ENCODE peak calls at places on chromosome 6, in six cellular contexts. One of them, this sample, is unnamed.

GRCh38 chr6:51542466-51542865 is 544.9 kb downstream of the PKHD1 start:
- DNase-seq in IMR-90: no peak
- DNase-seq in H9: no peak
- DNase-seq in fibroblast of villous mesenchyme: no peak
- DNase-seq in H1: no peak
- DNase-seq in cardiac muscle cell: no peak
- DNase-seq in this sample: no peak

GRCh38 chr6:129440691-129441090 is 269.3 kb downstream of the ARHGAP18 start:
- DNase-seq in IMR-90: peak; percentile 20
- DNase-seq in H9: peak; percentile 34
- DNase-seq in fibroblast of villous mesenchyme: no peak
- DNase-seq in H1: no peak
- DNase-seq in cardiac muscle cell: peak; percentile 26
- DNase-seq in this sample: no peak

GRCh38 chr6:53878808-53879207 is 84.0 kb downstream of the LRRC1 start:
- DNase-seq in IMR-90: no peak
- DNase-seq in H9: no peak
- DNase-seq in fibroblast of villous mesenchyme: no peak
- DNase-seq in H1: no peak
- DNase-seq in cardiac muscle cell: no peak
- DNase-seq in this sample: no peak

GRCh38 chr6:5672581-5673011 is 334.1 kb downstream of the NRN1 start:
- DNase-seq in IMR-90: peak; percentile 90
- DNase-seq in H9: peak; percentile 36
- DNase-seq in fibroblast of villous mesenchyme: peak; percentile 81
- DNase-seq in H1: no peak
- DNase-seq in cardiac muscle cell: peak; percentile 77
- DNase-seq in this sample: no peak

GRCh38 chr6:151325075-151326050 is 66.0 kb downstream of the ZBTB2 start:
- DNase-seq in IMR-90: peak; percentile 73
- DNase-seq in H9: peak; percentile 55
- DNase-seq in fibroblast of villous mesenchyme: peak; percentile 71
- DNase-seq in H1: no peak
- DNase-seq in cardiac muscle cell: peak; percentile 74
- DNase-seq in this sample: no peak

GRCh38 chr6:110295451-110296145 is 62.6 kb downstream of the METTL24 start:
- DNase-seq in IMR-90: no peak
- DNase-seq in H9: no peak
- DNase-seq in fibroblast of villous mesenchyme: no peak
- DNase-seq in H1: no peak
- DNase-seq in cardiac muscle cell: no peak
- DNase-seq in this sample: no peak

GRCh38 chr6:11143394-11144371 is 32.2 kb upstream of the ERVFRD-1 start:
- DNase-seq in IMR-90: peak; percentile 92
- DNase-seq in H9: no peak
- DNase-seq in fibroblast of villous mesenchyme: peak; percentile 96
- DNase-seq in H1: no peak
- DNase-seq in cardiac muscle cell: peak; percentile 93
- DNase-seq in this sample: no peak

GRCh38 chr6:40349092-40349491 is 238.1 kb downstream of the LRFN2 start:
- DNase-seq in IMR-90: no peak
- DNase-seq in H9: peak; percentile 27
- DNase-seq in fibroblast of villous mesenchyme: peak; percentile 24
- DNase-seq in H1: no peak
- DNase-seq in cardiac muscle cell: peak; percentile 59
- DNase-seq in this sample: no peak

GRCh38 chr6:121510568-121511177 is 75.2 kb downstream of the GJA1 start:
- DNase-seq in IMR-90: peak; percentile 26
- DNase-seq in H9: no peak
- DNase-seq in fibroblast of villous mesenchyme: no peak
- DNase-seq in H1: no peak
- DNase-seq in cardiac muscle cell: peak; percentile 32
- DNase-seq in this sample: no peak

GRCh38 chr6:119671105-119671504 is 321.5 kb upstream of the MAN1A1 start:
- DNase-seq in IMR-90: no peak
- DNase-seq in H9: peak; percentile 24
- DNase-seq in fibroblast of villous mesenchyme: no peak
- DNase-seq in H1: no peak
- DNase-seq in cardiac muscle cell: no peak
- DNase-seq in this sample: no peak

GRCh38 chr6:130150906-130151305 is 71.8 kb downstream of the SAMD3 start:
- DNase-seq in IMR-90: no peak
- DNase-seq in H9: no peak
- DNase-seq in fibroblast of villous mesenchyme: no peak
- DNase-seq in H1: no peak
- DNase-seq in cardiac muscle cell: peak; percentile 21
- DNase-seq in this sample: no peak

GRCh38 chr6:1525364-1526038 is 84.2 kb upstream of the FOXC1 start:
- DNase-seq in IMR-90: peak; percentile 23
- DNase-seq in H9: no peak
- DNase-seq in fibroblast of villous mesenchyme: no peak
- DNase-seq in H1: no peak
- DNase-seq in cardiac muscle cell: no peak
- DNase-seq in this sample: no peak

GRCh38 chr6:156687875-156688549 is 89.2 kb upstream of the ARID1B start:
- DNase-seq in IMR-90: peak; percentile 14
- DNase-seq in H9: peak; percentile 63
- DNase-seq in fibroblast of villous mesenchyme: peak; percentile 16
- DNase-seq in H1: no peak
- DNase-seq in cardiac muscle cell: peak; percentile 57
- DNase-seq in this sample: no peak

GRCh38 chr6:119966484-119966883 is 616.9 kb upstream of the MAN1A1 start:
- DNase-seq in IMR-90: no peak
- DNase-seq in H9: peak; percentile 78
- DNase-seq in fibroblast of villous mesenchyme: no peak
- DNase-seq in H1: peak; percentile 44
- DNase-seq in cardiac muscle cell: no peak
- DNase-seq in this sample: peak; percentile 10

GRCh38 chr6:108260126-108260808 is 573 bp downstream of the SNX3 start:
- DNase-seq in IMR-90: peak; percentile 45
- DNase-seq in H9: peak; percentile 40
- DNase-seq in fibroblast of villous mesenchyme: peak; percentile 71
- DNase-seq in H1: no peak
- DNase-seq in cardiac muscle cell: peak; percentile 67
- DNase-seq in this sample: peak; percentile 58

GRCh38 chr6:147238164-147238563 is 33.9 kb downstream of the STXBP5 start:
- DNase-seq in IMR-90: no peak
- DNase-seq in H9: no peak
- DNase-seq in fibroblast of villous mesenchyme: no peak
- DNase-seq in H1: no peak
- DNase-seq in cardiac muscle cell: no peak
- DNase-seq in this sample: no peak

GRCh38 chr6:43575105-43575771 is 600 bp downstream of the XPO5 start:
- DNase-seq in IMR-90: peak; percentile 9
- DNase-seq in H9: peak; percentile 48
- DNase-seq in fibroblast of villous mesenchyme: peak; percentile 41
- DNase-seq in H1: no peak
- DNase-seq in cardiac muscle cell: peak; percentile 16
- DNase-seq in this sample: no peak

GRCh38 chr6:139152892-139153271 is 18.0 kb downstream of the HECA start:
- DNase-seq in IMR-90: peak; percentile 28
- DNase-seq in H9: no peak
- DNase-seq in fibroblast of villous mesenchyme: no peak
- DNase-seq in H1: no peak
- DNase-seq in cardiac muscle cell: no peak
- DNase-seq in this sample: no peak

GRCh38 chr6:43262000-43262779 is 18.9 kb downstream of the TTBK1 start:
- DNase-seq in IMR-90: no peak
- DNase-seq in H9: no peak
- DNase-seq in fibroblast of villous mesenchyme: no peak
- DNase-seq in H1: no peak
- DNase-seq in cardiac muscle cell: peak; percentile 8
- DNase-seq in this sample: no peak

GRCh38 chr6:116381000-116381399 is 10.3 kb downstream of the DSE start:
- DNase-seq in IMR-90: no peak
- DNase-seq in H9: no peak
- DNase-seq in fibroblast of villous mesenchyme: no peak
- DNase-seq in H1: no peak
- DNase-seq in cardiac muscle cell: peak; percentile 77
- DNase-seq in this sample: no peak

GRCh38 chr6:49668083-49668511 is 31.5 kb upstream of the RHAG start:
- DNase-seq in IMR-90: no peak
- DNase-seq in H9: no peak
- DNase-seq in fibroblast of villous mesenchyme: no peak
- DNase-seq in H1: no peak
- DNase-seq in cardiac muscle cell: no peak
- DNase-seq in this sample: no peak

GRCh38 chr6:130969807-130970491 is 93.1 kb downstream of the EPB41L2 start:
- DNase-seq in IMR-90: peak; percentile 67
- DNase-seq in H9: no peak
- DNase-seq in fibroblast of villous mesenchyme: peak; percentile 74
- DNase-seq in H1: no peak
- DNase-seq in cardiac muscle cell: peak; percentile 83
- DNase-seq in this sample: no peak

GRCh38 chr6:43089467-43089866 is 13.4 kb downstream of the PTK7 start:
- DNase-seq in IMR-90: no peak
- DNase-seq in H9: no peak
- DNase-seq in fibroblast of villous mesenchyme: no peak
- DNase-seq in H1: no peak
- DNase-seq in cardiac muscle cell: no peak
- DNase-seq in this sample: no peak

GRCh38 chr6:55433446-55434130 is 106.3 kb downstream of the GFRAL start:
- DNase-seq in IMR-90: peak; percentile 63
- DNase-seq in H9: no peak
- DNase-seq in fibroblast of villous mesenchyme: peak; percentile 55
- DNase-seq in H1: no peak
- DNase-seq in cardiac muscle cell: peak; percentile 72
- DNase-seq in this sample: no peak

GRCh38 chr6:94636780-94637385 is 940.5 kb upstream of the MANEA start:
- DNase-seq in IMR-90: peak; percentile 1
- DNase-seq in H9: peak; percentile 36
- DNase-seq in fibroblast of villous mesenchyme: no peak
- DNase-seq in H1: no peak
- DNase-seq in cardiac muscle cell: no peak
- DNase-seq in this sample: no peak

GRCh38 chr6:3209114-3210023 is 18.1 kb downstream of the TUBB2B start:
- DNase-seq in IMR-90: peak; percentile 98
- DNase-seq in H9: peak; percentile 95
- DNase-seq in fibroblast of villous mesenchyme: peak; percentile 97
- DNase-seq in H1: peak; percentile 87
- DNase-seq in cardiac muscle cell: peak; percentile 93
- DNase-seq in this sample: peak; percentile 60

GRCh38 chr6:157663261-157663660 is 159.8 kb upstream of the SNX9 start:
- DNase-seq in IMR-90: no peak
- DNase-seq in H9: no peak
- DNase-seq in fibroblast of villous mesenchyme: no peak
- DNase-seq in H1: no peak
- DNase-seq in cardiac muscle cell: no peak
- DNase-seq in this sample: no peak

GRCh38 chr6:71333700-71334099 is 45.1 kb downstream of the OGFRL1 start:
- DNase-seq in IMR-90: peak; percentile 94
- DNase-seq in H9: no peak
- DNase-seq in fibroblast of villous mesenchyme: peak; percentile 93
- DNase-seq in H1: no peak
- DNase-seq in cardiac muscle cell: peak; percentile 92
- DNase-seq in this sample: no peak

GRCh38 chr6:13431861-13432465 is 55.4 kb downstream of the GFOD1 start:
- DNase-seq in IMR-90: peak; percentile 55
- DNase-seq in H9: no peak
- DNase-seq in fibroblast of villous mesenchyme: no peak
- DNase-seq in H1: no peak
- DNase-seq in cardiac muscle cell: peak; percentile 39
- DNase-seq in this sample: peak; percentile 43

GRCh38 chr6:84361372-84362179 is 134.1 kb upstream of the CEP162 start:
- DNase-seq in IMR-90: no peak
- DNase-seq in H9: no peak
- DNase-seq in fibroblast of villous mesenchyme: no peak
- DNase-seq in H1: no peak
- DNase-seq in cardiac muscle cell: no peak
- DNase-seq in this sample: no peak

GRCh38 chr6:42045538-42046460 is 4.5 kb upstream of the TAF8 start:
- DNase-seq in IMR-90: peak; percentile 73
- DNase-seq in H9: peak; percentile 73
- DNase-seq in fibroblast of villous mesenchyme: peak; percentile 98
- DNase-seq in H1: peak; percentile 56
- DNase-seq in cardiac muscle cell: peak; percentile 93
- DNase-seq in this sample: peak; percentile 50

GRCh38 chr6:132498638-132499037 is 14.3 kb downstream of the STX7 start:
- DNase-seq in IMR-90: no peak
- DNase-seq in H9: no peak
- DNase-seq in fibroblast of villous mesenchyme: no peak
- DNase-seq in H1: no peak
- DNase-seq in cardiac muscle cell: no peak
- DNase-seq in this sample: no peak
- TF ChIP-seq CTCF in IMR-90: no peak
- TF ChIP-seq CTCF in H9: no peak
- TF ChIP-seq CTCF in fibroblast of villous mesenchyme: no peak
- TF ChIP-seq CTCF in H1: no peak
- TF ChIP-seq CTCF in cardiac muscle cell: no peak
- TF ChIP-seq CTCF in this sample: no peak

GRCh38 chr6:168499045-168499650 is 58.2 kb downstream of the SMOC2 start:
- DNase-seq in IMR-90: no peak
- DNase-seq in H9: no peak
- DNase-seq in fibroblast of villous mesenchyme: no peak
- DNase-seq in H1: no peak
- DNase-seq in cardiac muscle cell: no peak
- DNase-seq in this sample: no peak
- TF ChIP-seq CTCF in IMR-90: no peak
- TF ChIP-seq CTCF in H9: no peak
- TF ChIP-seq CTCF in fibroblast of villous mesenchyme: no peak
- TF ChIP-seq CTCF in H1: no peak
- TF ChIP-seq CTCF in cardiac muscle cell: no peak
- TF ChIP-seq CTCF in this sample: no peak

GRCh38 chr6:7721654-7722053 is 4.2 kb upstream of the BMP6 start:
- DNase-seq in IMR-90: peak; percentile 41
- DNase-seq in H9: no peak
- DNase-seq in fibroblast of villous mesenchyme: peak; percentile 32
- DNase-seq in H1: no peak
- DNase-seq in cardiac muscle cell: peak; percentile 63
- DNase-seq in this sample: peak; percentile 27
- TF ChIP-seq CTCF in IMR-90: peak; percentile 45
- TF ChIP-seq CTCF in H9: no peak
- TF ChIP-seq CTCF in fibroblast of villous mesenchyme: peak; percentile 27
- TF ChIP-seq CTCF in H1: no peak
- TF ChIP-seq CTCF in cardiac muscle cell: peak; percentile 47
- TF ChIP-seq CTCF in this sample: peak; percentile 30

GRCh38 chr6:123802351-123802696 is 1.3 kb upstream of the NKAIN2 start:
- DNase-seq in IMR-90: no peak
- DNase-seq in H9: no peak
- DNase-seq in fibroblast of villous mesenchyme: no peak
- DNase-seq in H1: no peak
- DNase-seq in cardiac muscle cell: no peak
- DNase-seq in this sample: no peak

GRCh38 chr6:123801067-123801466 is 2.6 kb upstream of the NKAIN2 start:
- DNase-seq in IMR-90: no peak
- DNase-seq in H9: no peak
- DNase-seq in fibroblast of villous mesenchyme: no peak
- DNase-seq in H1: no peak
- DNase-seq in cardiac muscle cell: no peak
- DNase-seq in this sample: no peak

GRCh38 chr6:123803862-123804681 is at the start of gene NKAIN2:
- DNase-seq in IMR-90: no peak
- DNase-seq in H9: peak; percentile 78
- DNase-seq in fibroblast of villous mesenchyme: no peak
- DNase-seq in H1: no peak
- DNase-seq in cardiac muscle cell: no peak
- DNase-seq in this sample: peak; percentile 14

GRCh38 chr6:123803456-123803861 is 206 bp upstream of the NKAIN2 start:
- DNase-seq in IMR-90: no peak
- DNase-seq in H9: no peak
- DNase-seq in fibroblast of villous mesenchyme: no peak
- DNase-seq in H1: no peak
- DNase-seq in cardiac muscle cell: no peak
- DNase-seq in this sample: peak; percentile 12

GRCh38 chr6:123802697-123803455 is 789 bp upstream of the NKAIN2 start:
- DNase-seq in IMR-90: peak; percentile 54
- DNase-seq in H9: peak; percentile 89
- DNase-seq in fibroblast of villous mesenchyme: peak; percentile 65
- DNase-seq in H1: peak; percentile 69
- DNase-seq in cardiac muscle cell: peak; percentile 83
- DNase-seq in this sample: peak; percentile 84
- TF ChIP-seq CTCF in IMR-90: peak; percentile 81
- TF ChIP-seq CTCF in H9: peak; percentile 92
- TF ChIP-seq CTCF in fibroblast of villous mesenchyme: peak; percentile 91
- TF ChIP-seq CTCF in H1: peak; percentile 88
- TF ChIP-seq CTCF in cardiac muscle cell: peak; percentile 97
- TF ChIP-seq CTCF in this sample: peak; percentile 96